ENCODE peak calls at places on chromosomes 13 and 19, in four cellular contexts. N is Peyer's patch; V is left ventricle myocardium inferior; A is CD8-positive, alpha-beta T cell. W is an unnamed sample.
A peak's percentile ranks its signal among the peaks of the same experiment; 100 is the strongest.

GRCh38 chr19:51421229-51422052 is 4.0 kb upstream of the SIGLEC10 start:
- DNase-seq in A (no peak), V (no peak), N (no peak), W (no peak)

GRCh38 chr13:28584873-28585317 is 74.0 kb upstream of the POMP start:
- DNase-seq in V (no peak), N (no peak), A (no peak), W (no peak)

GRCh38 chr19:31232220-31232619 is 117.0 kb downstream of the TSHZ3 start:
- DNase-seq in V (no peak), A (no peak), N (no peak), W (no peak)

GRCh38 chr19:1752009-1752756 is 1.1 kb upstream of the ONECUT3 start:
- DNase-seq in A (no peak), N (no peak), V (no peak), W (no peak)

GRCh38 chr13:44819245-44819644 is 170.0 kb downstream of the NUFIP1 start:
- DNase-seq in V (no peak), A (no peak), N (no peak), W (no peak)

GRCh38 chr13:21060827-21061076 is 634 bp downstream of the LATS2 start:
- DNase-seq in A (no peak), N (no peak), V (peak; percentile 60), W (no peak)

GRCh38 chr13:48038763-48039162 is 1.2 kb downstream of the NUDT15 start:
- DNase-seq in N (no peak), V (no peak), A (no peak), W (no peak)

GRCh38 chr19:38685666-38686529 is 38.4 kb downstream of the ACTN4 start:
- DNase-seq in A (no peak), V (no peak), N (no peak), W (no peak)

GRCh38 chr19:53795019-53795418 is 29.1 kb downstream of the NLRP12 start:
- DNase-seq in V (no peak), N (no peak), A (no peak), W (no peak)

GRCh38 chr19:44747739-44748425 is 626 bp upstream of the BCL3 start:
- DNase-seq in N (peak; percentile 87), V (peak; percentile 73), A (no peak), W (peak; percentile 67)

GRCh38 chr13:47472516-47472915 is 528.6 kb downstream of the SUCLA2 start:
- DNase-seq in V (no peak), N (no peak), A (no peak), W (no peak)

GRCh38 chr13:33188093-33188882 is 97.3 kb downstream of the STARD13 start:
- DNase-seq in V (no peak), N (no peak), A (no peak), W (no peak)

GRCh38 chr13:27449081-27449603 is 1.2 kb downstream of the MTIF3 start:
- DNase-seq in N (no peak), V (no peak), A (no peak), W (no peak)
- H3K4me1 ChIP-seq in N (peaks cover 12% of the 10 kb centered on the region), V (peaks cover 72% of the 10 kb centered on the region), A (peaks cover 51% of the 10 kb centered on the region), W (peaks cover 66% of the 10 kb centered on the region)

GRCh38 chr19:16121141-16121540 is 9.5 kb downstream of the RAB8A start:
- DNase-seq in A (no peak), V (no peak), N (no peak), W (no peak)

GRCh38 chr19:16118489-16119033 is 6.9 kb downstream of the RAB8A start:
- DNase-seq in V (no peak), N (no peak), A (no peak), W (no peak)

GRCh38 chr19:16116067-16116466 is 4.4 kb downstream of the RAB8A start:
- DNase-seq in A (no peak), V (no peak), N (no peak), W (no peak)

GRCh38 chr19:16115309-16116039 is 3.8 kb downstream of the RAB8A start:
- DNase-seq in N (no peak), V (no peak), A (no peak), W (no peak)

GRCh38 chr19:16117594-16118033 is 5.9 kb downstream of the RAB8A start:
- DNase-seq in N (no peak), A (no peak), V (no peak), W (no peak)
- H3K27ac ChIP-seq in N (peak overlapping the region; percentile 80), A (no peak overlapping the region), V (no peak overlapping the region), W (no peak overlapping the region)

DNA sequence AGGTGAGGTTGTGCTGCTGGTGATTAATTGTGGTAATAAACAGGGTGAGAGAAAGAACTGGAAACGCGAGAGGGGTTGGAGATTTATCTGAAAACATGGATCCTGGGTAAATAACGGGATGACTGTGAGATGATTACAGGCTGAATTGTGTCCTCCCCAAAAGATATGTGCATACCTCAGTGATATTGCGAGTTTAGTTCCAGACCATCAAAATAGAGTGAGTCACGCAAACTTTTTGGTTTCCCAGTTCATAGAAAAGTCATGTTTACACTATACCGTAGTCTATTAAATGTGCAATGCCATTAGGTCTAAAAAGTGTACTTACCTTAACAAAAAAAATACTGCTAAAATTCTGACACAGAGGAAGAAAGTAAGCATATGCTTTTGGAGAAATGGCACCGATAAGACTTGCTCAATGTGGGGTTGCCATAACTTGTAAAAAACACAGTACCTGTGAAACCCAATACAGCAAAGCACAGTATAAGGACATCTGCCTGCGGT is 787.5 kb downstream of the UQCRFS1 start:
- DNase-seq in A (no peak), V (no peak), N (no peak), W (no peak)
- H3K4me3 ChIP-seq in A (no peak overlapping the region), V (no peak overlapping the region), N (no peak overlapping the region), W (no peak overlapping the region)

DNA sequence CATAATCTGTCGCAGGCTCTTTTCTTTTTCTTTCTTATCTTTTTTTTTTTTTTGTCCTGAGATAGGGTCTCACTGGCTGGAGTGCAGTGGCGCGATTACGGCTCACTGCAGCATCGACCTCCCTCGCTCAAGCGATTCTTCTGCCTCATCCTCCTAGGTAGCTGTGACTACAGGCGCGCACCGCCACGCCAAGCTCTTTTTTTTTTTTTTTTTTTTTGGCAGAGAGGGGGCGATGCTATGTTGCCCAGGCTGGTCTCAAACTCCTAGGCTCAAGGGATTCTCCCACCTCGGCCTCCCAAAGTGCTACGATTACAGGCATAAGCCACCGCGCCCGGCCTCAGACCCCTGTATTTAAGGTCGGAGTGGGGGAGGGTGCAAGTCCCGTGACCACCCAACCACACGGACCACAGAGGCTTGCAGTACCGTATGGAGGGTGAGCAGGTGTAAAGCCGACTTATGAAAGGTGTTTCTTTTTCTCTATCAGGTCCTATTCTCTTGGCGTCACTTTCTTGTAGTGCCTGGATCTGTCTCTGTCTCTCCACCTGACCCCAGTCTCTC is 2.0 kb downstream of the PHLDB3 start:
- DNase-seq in A (no peak), N (no peak), V (no peak), W (no peak)
- H3K4me1 ChIP-seq in A (peaks cover 19% of the 10 kb centered on the region), N (peaks cover 42% of the 10 kb centered on the region), V (peaks cover 38% of the 10 kb centered on the region), W (peaks cover 22% of the 10 kb centered on the region)

GRCh38 chr13:50309872-50310594 is 294.8 kb downstream of the KCNRG start:
- DNase-seq in A (no peak), N (no peak), V (no peak), W (no peak)
- H3K27ac ChIP-seq in A (no peak overlapping the region), N (no peak overlapping the region), V (no peak overlapping the region), W (no peak overlapping the region)

DNA sequence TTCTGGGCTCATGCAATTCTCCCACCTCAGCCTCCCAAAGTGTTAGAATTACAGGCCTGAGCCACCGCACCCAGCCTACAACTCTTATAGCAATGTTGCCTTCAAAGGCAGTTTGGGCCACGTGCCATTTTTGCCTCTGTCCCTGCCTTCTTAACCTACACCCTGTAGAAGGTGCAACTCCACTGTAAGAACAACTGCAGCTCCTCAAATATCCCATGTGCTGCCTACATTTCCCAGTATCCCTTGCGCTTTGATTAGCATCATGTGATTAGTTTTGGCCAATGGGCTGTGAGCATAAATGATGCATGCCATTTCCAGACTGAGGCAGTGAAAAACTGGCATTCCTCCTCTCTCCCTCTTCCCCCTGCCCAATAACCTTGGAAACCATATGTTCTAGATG is 75.3 kb upstream of the MRI1 start:
- DNase-seq in A (no peak), V (no peak), N (no peak), W (peak; percentile 10)
- H3K4me3 ChIP-seq in A (no peak overlapping the region), V (no peak overlapping the region), N (no peak overlapping the region), W (no peak overlapping the region)